ENCODE peak calls at places on chromosome 14, in eight cellular contexts. W is HT1080; K is NCI-H2081; R is amygdala; T is memory B cell; I is EH; M is stimulated activated CD8-positive, alpha-beta memory T cell treated with anti-CD3 and anti-CD28 coated beads, Interleukin-2, amount 100 ng/mL, for 1 hour; O is NCI-H187. C is an unnamed sample.
A peak's percentile ranks its signal among the peaks of the same experiment; 100 is the strongest.

GRCh38 chr14:70033561-70033960 is 154.3 kb downstream of the SMOC1 start:
- DNase-seq in O (no peak), K (no peak), R (no peak), T (no peak), W (no peak), M (no peak), I (no peak), C (no peak)

GRCh38 chr14:54681819-54682261 is 114.9 kb downstream of the SAMD4A start:
- DNase-seq in M (no peak), O (no peak), K (no peak), T (no peak), R (no peak), W (peak; percentile 70), I (peak; percentile 68), C (peak; percentile 71)

GRCh38 chr14:23049011-23049410 is 7.0 kb downstream of the PSMB11 start:
- DNase-seq in W (no peak), M (no peak), I (no peak), T (no peak), K (no peak), R (no peak), O (no peak), C (no peak)

GRCh38 chr14:75283162-75283883 is 4.7 kb downstream of the FOS start:
- DNase-seq in K (no peak), R (no peak), T (no peak), I (no peak), W (no peak), O (no peak), M (no peak), C (peak; percentile 75)

GRCh38 chr14:68506021-68506644 is 286.7 kb downstream of the ZFP36L1 start:
- DNase-seq in I (peak; percentile 93), M (no peak), O (no peak), R (no peak), T (no peak), W (peak; percentile 57), K (no peak), C (peak; percentile 68)

GRCh38 chr14:65939184-65939583 is 526.7 kb downstream of the FUT8 start:
- DNase-seq in M (no peak), W (no peak), O (no peak), T (no peak), R (no peak), K (no peak), I (no peak), C (no peak)

GRCh38 chr14:59337151-59337611 is 128.0 kb downstream of the GPR135 start:
- DNase-seq in M (no peak), I (peak; percentile 63), K (no peak), R (peak; percentile 27), W (no peak), T (no peak), O (no peak), C (peak; percentile 68)

GRCh38 chr14:73753043-73753886 is 39.1 kb upstream of the PNMA1 start:
- DNase-seq in M (no peak), T (no peak), R (no peak), K (no peak), W (peak; percentile 45), O (no peak), I (peak; percentile 48), C (peak; percentile 39)

GRCh38 chr14:34018125-34018524 is 67.3 kb upstream of the EGLN3 start:
- DNase-seq in K (no peak), R (no peak), M (no peak), W (no peak), T (no peak), I (no peak), O (no peak), C (no peak)

GRCh38 chr14:77148510-77149231 is 7.1 kb upstream of the ZDHHC22 start:
- DNase-seq in K (no peak), O (no peak), R (no peak), I (peak; percentile 7), M (no peak), W (no peak), T (no peak), C (no peak)